ENCODE peak calls at places on chromosome 4, in six cellular contexts. C is astrocyte of the spinal cord, M is AG10803, R is A549, F is left ventricle myocardium inferior, X is left lung. O is an unnamed sample.
A peak's percentile ranks its signal among the peaks of the same experiment; 100 is the strongest.

GRCh38 chr4:25845841-25846653 is 16.7 kb downstream of the SEL1L3 start:
- DNase-seq in C (no peak), M (no peak), R (no peak), F (no peak), X (no peak), O (no peak)

GRCh38 chr4:128502818-128503527 is 215.4 kb upstream of the PGRMC2 start:
- DNase-seq in C (peak; percentile 14), M (no peak), R (no peak), F (no peak), X (no peak), O (no peak)

GRCh38 chr4:98496446-98496845 is 162.0 kb downstream of the TSPAN5 start:
- DNase-seq in C (no peak), M (no peak), R (no peak), F (no peak), X (no peak), O (no peak)

GRCh38 chr4:52833941-52834525 is 28.1 kb upstream of the RASL11B start:
- DNase-seq in C (no peak), M (peak; percentile 31), R (no peak), F (no peak), X (no peak), O (no peak)

GRCh38 chr4:70632028-70632427 is 3.5 kb downstream of the ENAM start:
- DNase-seq in C (peak; percentile 32), M (peak; percentile 24), R (no peak), F (no peak), X (no peak), O (no peak)

GRCh38 chr4:80207172-80207583 is 9.9 kb downstream of the PRDM8 start:
- DNase-seq in C (no peak), M (no peak), R (no peak), F (no peak), X (peak; percentile 83), O (no peak)

GRCh38 chr4:184745747-184746531 is 12.0 kb upstream of the CENPU start:
- DNase-seq in C (peak; percentile 80), M (peak; percentile 82), R (peak; percentile 73), F (peak; percentile 57), X (no peak), O (peak; percentile 78)

GRCh38 chr4:57234252-57234775 is 124.1 kb upstream of the IGFBP7 start:
- DNase-seq in C (no peak), M (no peak), R (no peak), F (no peak), X (no peak), O (no peak)

GRCh38 chr4:83846193-83846830 is 310.4 kb downstream of the GPAT3 start:
- DNase-seq in C (no peak), M (no peak), R (no peak), F (no peak), X (no peak), O (no peak)

GRCh38 chr4:186032259-186032658 is 36.7 kb upstream of the TLR3 start:
- DNase-seq in C (no peak), M (no peak), R (no peak), F (no peak), X (no peak), O (no peak)

GRCh38 chr4:86940176-86940575 is 5.4 kb downstream of the AFF1 start:
- DNase-seq in C (no peak), M (peak; percentile 37), R (no peak), F (no peak), X (no peak), O (no peak)

GRCh38 chr4:107453231-107453630 is 266.8 kb downstream of the PAPSS1 start:
- DNase-seq in C (no peak), M (no peak), R (no peak), F (no peak), X (no peak), O (no peak)

GRCh38 chr4:98938386-98938785 is 9.5 kb upstream of the EIF4E start:
- DNase-seq in C (peak; percentile 20), M (peak; percentile 54), R (no peak), F (no peak), X (no peak), O (no peak)

GRCh38 chr4:95158626-95159025 is 390.1 kb downstream of the UNC5C start:
- DNase-seq in C (no peak), M (no peak), R (no peak), F (no peak), X (no peak), O (no peak)

GRCh38 chr4:174211611-174212044 is 71.8 kb downstream of the FBXO8 start:
- DNase-seq in C (no peak), M (no peak), R (no peak), F (no peak), X (no peak), O (no peak)

GRCh38 chr4:304987-305680 is at the start of gene ZNF732:
- DNase-seq in C (peak; percentile 77), M (peak; percentile 15), R (no peak), F (peak; percentile 31), X (peak; percentile 73), O (no peak)

GRCh38 chr4:180377741-180378140 is 1865.5 kb upstream of the TENM3 start:
- DNase-seq in C (peak; percentile 17), M (no peak), R (no peak), F (no peak), X (no peak), O (no peak)

GRCh38 chr4:65670331-65671031 is at the start of gene EPHA5:
- DNase-seq in C (peak; percentile 96), M (peak; percentile 50), R (no peak), F (peak; percentile 47), X (peak; percentile 85), O (no peak)

GRCh38 chr4:41844327-41844726 is 90.9 kb upstream of the TMEM33 start:
- DNase-seq in C (no peak), M (no peak), R (no peak), F (no peak), X (no peak), O (no peak)

GRCh38 chr4:17597517-17597916 is 16.9 kb upstream of the MED28 start:
- DNase-seq in C (no peak), M (peak; percentile 6), R (no peak), F (no peak), X (no peak), O (no peak)

GRCh38 chr4:70315928-70316327 is 18.9 kb upstream of the CABS1 start:
- DNase-seq in C (no peak), M (no peak), R (no peak), F (no peak), X (no peak), O (peak; percentile 18)

GRCh38 chr4:175833574-175834350 is 21.7 kb upstream of the GPM6A start:
- DNase-seq in C (peak; percentile 12), M (no peak), R (no peak), F (no peak), X (no peak), O (no peak)

GRCh38 chr4:139184129-139184528 is 7.1 kb upstream of the ELF2 start:
- DNase-seq in C (peak; percentile 51), M (peak; percentile 55), R (no peak), F (no peak), X (no peak), O (peak; percentile 38)

GRCh38 chr4:3866813-3867129 is 100.6 kb downstream of the ADRA2C start:
- DNase-seq in C (no peak), M (no peak), R (no peak), F (no peak), X (peak; percentile 53), O (no peak)

GRCh38 chr4:113537183-113537977 is 224.2 kb downstream of the CAMK2D start:
- DNase-seq in C (no peak), M (no peak), R (no peak), F (no peak), X (no peak), O (no peak)

GRCh38 chr4:20486433-20486832 is 213.8 kb upstream of the PACRGL start:
- DNase-seq in C (no peak), M (no peak), R (no peak), F (no peak), X (no peak), O (no peak)

GRCh38 chr4:36043901-36044300 is 200.4 kb downstream of the ARAP2 start:
- DNase-seq in C (peak; percentile 11), M (no peak), R (no peak), F (no peak), X (no peak), O (no peak)

GRCh38 chr4:112923514-112923913 is 125.9 kb upstream of the ANK2 start:
- DNase-seq in C (no peak), M (peak; percentile 13), R (no peak), F (no peak), X (no peak), O (no peak)

GRCh38 chr4:88600129-88600849 is 8.0 kb downstream of the HERC3 start:
- DNase-seq in C (peak; percentile 85), M (peak; percentile 84), R (no peak), F (no peak), X (no peak), O (no peak)

DNA sequence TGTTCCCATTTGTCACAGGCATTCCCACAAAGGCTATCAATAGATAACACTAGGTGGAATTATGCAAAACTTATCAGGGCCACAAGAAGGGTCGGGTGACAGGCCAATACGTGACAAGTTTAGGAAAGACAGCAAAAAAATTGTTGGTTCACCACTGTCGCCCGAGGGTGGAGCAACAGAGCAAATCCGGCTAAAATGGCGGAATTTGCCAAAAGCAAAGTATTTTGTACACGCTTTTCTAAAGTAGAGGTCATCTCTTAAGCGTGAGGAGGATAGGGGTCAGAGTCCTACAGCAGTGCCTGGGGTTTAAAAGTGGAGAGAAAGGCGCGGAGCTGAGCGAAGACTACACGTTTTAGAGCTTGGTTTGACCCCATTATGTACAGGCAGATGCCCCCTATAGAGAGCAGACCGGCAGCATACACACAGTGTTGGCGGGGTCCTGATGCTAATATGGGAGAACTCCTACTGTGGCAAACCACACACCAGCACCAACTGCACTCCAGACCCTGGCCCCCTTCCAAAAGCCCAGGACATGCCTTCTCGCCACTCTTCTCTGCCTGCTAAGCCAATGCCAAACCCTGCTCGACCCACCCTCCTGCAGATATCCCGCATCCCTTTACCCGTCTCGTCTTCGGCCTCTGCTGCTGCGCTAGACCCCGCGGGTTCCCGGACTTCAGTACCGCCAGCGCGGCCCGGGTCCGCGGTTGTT is 733 bp downstream of the CCNA2 start:
- DNase-seq in C (peak; percentile 41), M (no peak), R (peak; percentile 23), F (no peak), X (no peak), O (peak; percentile 72)
- TF ChIP-seq CTCF in C (no peak), M (peak; percentile 49), R (no peak), F (no peak), X (no peak), O (no peak)

GRCh38 chr4:2855584-2855983 is 11.9 kb downstream of the ADD1 start:
- DNase-seq in C (no peak), M (no peak), R (no peak), F (no peak), X (no peak), O (no peak)
- H3K4me3 ChIP-seq in C (no peak overlapping the region), M (no peak overlapping the region), R (no peak overlapping the region), F (no peak overlapping the region), X (no peak overlapping the region), O (no peak overlapping the region)

GRCh38 chr4:143202824-143203223 is 18.1 kb downstream of the USP38 start:
- DNase-seq in C (peak; percentile 44), M (no peak), R (no peak), F (no peak), X (no peak), O (no peak)
- TF ChIP-seq CTCF in C (peak; percentile 22), M (peak; percentile 46), R (peak; percentile 34), F (peak; percentile 50), X (peak; percentile 30), O (no peak)

DNA sequence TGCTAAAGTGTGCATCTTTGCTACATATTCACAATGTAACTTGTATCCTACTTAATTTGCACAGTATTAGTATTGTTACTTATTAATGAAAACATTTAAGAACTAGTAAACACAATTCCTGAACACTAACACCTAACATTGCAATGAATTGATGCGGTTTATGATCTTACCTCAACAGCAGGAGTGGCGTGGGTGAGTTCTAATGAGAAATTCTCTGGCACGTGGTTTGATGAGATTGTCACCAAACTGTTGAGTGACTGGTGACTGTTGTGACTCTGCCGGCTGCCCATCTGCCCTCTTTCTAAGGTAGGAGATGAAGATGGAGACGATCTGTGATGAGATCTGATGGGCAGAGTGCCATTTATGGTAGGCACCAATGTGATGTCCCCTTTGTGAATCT is 2.9 kb downstream of the PCDH18 start:
- DNase-seq in C (no peak), M (no peak), R (no peak), F (no peak), X (no peak), O (no peak)
- H3K4me3 ChIP-seq in C (peak overlapping the region; percentile 60), M (peak overlapping the region; percentile 90), R (no peak overlapping the region), F (peak overlapping the region; percentile 72), X (peak overlapping the region; percentile 30), O (no peak overlapping the region)

O was measured in GM12865.